ENCODE peak calls at places on chromosomes 12 and 14, in nine cellular contexts. One of them, this sample, is unnamed.
A peak's percentile ranks its signal among the peaks of the same experiment; 100 is the strongest.

GRCh38 chr14:68941820-68942219 is 37.3 kb downstream of the ACTN1 start:
- DNase-seq in iris pigment epithelial cell: peak; percentile 95
- DNase-seq in AG10803: peak; percentile 96
- DNase-seq in activated T-cell treated with anti-CD3 and anti-CD28 coated beads for 48 hours: no peak
- DNase-seq in T-helper 9 cell: no peak
- DNase-seq in H54: peak; percentile 55
- DNase-seq in brain microvascular endothelial cell: peak; percentile 97
- DNase-seq in non-pigmented ciliary epithelial cell: peak; percentile 91
- DNase-seq in PC-3: peak; percentile 27
- DNase-seq in this sample: peak; percentile 38

GRCh38 chr12:109308534-109309440 is at the start of gene FOXN4:
- DNase-seq in AG10803: no peak
- DNase-seq in iris pigment epithelial cell: no peak
- DNase-seq in PC-3: no peak
- DNase-seq in brain microvascular endothelial cell: no peak
- DNase-seq in H54: no peak
- DNase-seq in non-pigmented ciliary epithelial cell: no peak
- DNase-seq in T-helper 9 cell: no peak
- DNase-seq in activated T-cell treated with anti-CD3 and anti-CD28 coated beads for 48 hours: no peak
- DNase-seq in this sample: no peak

GRCh38 chr14:34030864-34031263 is 80.0 kb upstream of the EGLN3 start:
- DNase-seq in brain microvascular endothelial cell: no peak
- DNase-seq in non-pigmented ciliary epithelial cell: peak; percentile 47
- DNase-seq in PC-3: no peak
- DNase-seq in H54: no peak
- DNase-seq in AG10803: peak; percentile 89
- DNase-seq in activated T-cell treated with anti-CD3 and anti-CD28 coated beads for 48 hours: no peak
- DNase-seq in iris pigment epithelial cell: peak; percentile 28
- DNase-seq in T-helper 9 cell: no peak
- DNase-seq in this sample: no peak

GRCh38 chr14:102824832-102825231 is 47.6 kb downstream of the TRAF3 start:
- DNase-seq in T-helper 9 cell: no peak
- DNase-seq in activated T-cell treated with anti-CD3 and anti-CD28 coated beads for 48 hours: no peak
- DNase-seq in brain microvascular endothelial cell: peak; percentile 22
- DNase-seq in PC-3: peak; percentile 85
- DNase-seq in H54: peak; percentile 48
- DNase-seq in iris pigment epithelial cell: peak; percentile 81
- DNase-seq in AG10803: peak; percentile 39
- DNase-seq in non-pigmented ciliary epithelial cell: peak; percentile 47
- DNase-seq in this sample: peak; percentile 90

GRCh38 chr14:69695664-69696527 is 71.0 kb upstream of the SRSF5 start:
- DNase-seq in brain microvascular endothelial cell: no peak
- DNase-seq in H54: no peak
- DNase-seq in non-pigmented ciliary epithelial cell: no peak
- DNase-seq in AG10803: peak; percentile 50
- DNase-seq in PC-3: no peak
- DNase-seq in activated T-cell treated with anti-CD3 and anti-CD28 coated beads for 48 hours: no peak
- DNase-seq in T-helper 9 cell: no peak
- DNase-seq in iris pigment epithelial cell: peak; percentile 80
- DNase-seq in this sample: peak; percentile 46

GRCh38 chr12:68122236-68122920 is 37.2 kb downstream of the IFNG start:
- DNase-seq in activated T-cell treated with anti-CD3 and anti-CD28 coated beads for 48 hours: no peak
- DNase-seq in non-pigmented ciliary epithelial cell: peak; percentile 32
- DNase-seq in T-helper 9 cell: no peak
- DNase-seq in H54: no peak
- DNase-seq in iris pigment epithelial cell: peak; percentile 56
- DNase-seq in brain microvascular endothelial cell: peak; percentile 32
- DNase-seq in AG10803: no peak
- DNase-seq in PC-3: no peak
- DNase-seq in this sample: no peak

GRCh38 chr14:102248121-102248520 is 56.8 kb downstream of the MOK start:
- DNase-seq in H54: no peak
- DNase-seq in iris pigment epithelial cell: no peak
- DNase-seq in brain microvascular endothelial cell: no peak
- DNase-seq in non-pigmented ciliary epithelial cell: no peak
- DNase-seq in T-helper 9 cell: no peak
- DNase-seq in PC-3: no peak
- DNase-seq in AG10803: no peak
- DNase-seq in activated T-cell treated with anti-CD3 and anti-CD28 coated beads for 48 hours: no peak
- DNase-seq in this sample: no peak

GRCh38 chr12:121708313-121709063 is 4.1 kb upstream of the TMEM120B start:
- DNase-seq in non-pigmented ciliary epithelial cell: no peak
- DNase-seq in iris pigment epithelial cell: no peak
- DNase-seq in brain microvascular endothelial cell: no peak
- DNase-seq in H54: no peak
- DNase-seq in T-helper 9 cell: no peak
- DNase-seq in PC-3: no peak
- DNase-seq in activated T-cell treated with anti-CD3 and anti-CD28 coated beads for 48 hours: no peak
- DNase-seq in AG10803: no peak
- DNase-seq in this sample: no peak

GRCh38 chr12:25107920-25108319 is 87.0 kb downstream of the DNAI7 start:
- DNase-seq in T-helper 9 cell: no peak
- DNase-seq in brain microvascular endothelial cell: no peak
- DNase-seq in PC-3: no peak
- DNase-seq in AG10803: no peak
- DNase-seq in H54: no peak
- DNase-seq in iris pigment epithelial cell: no peak
- DNase-seq in activated T-cell treated with anti-CD3 and anti-CD28 coated beads for 48 hours: no peak
- DNase-seq in non-pigmented ciliary epithelial cell: no peak
- DNase-seq in this sample: no peak

GRCh38 chr12:132208153-132208823 is 64.0 kb downstream of the NOC4L start:
- DNase-seq in non-pigmented ciliary epithelial cell: no peak
- DNase-seq in PC-3: no peak
- DNase-seq in iris pigment epithelial cell: no peak
- DNase-seq in H54: no peak
- DNase-seq in AG10803: no peak
- DNase-seq in T-helper 9 cell: no peak
- DNase-seq in activated T-cell treated with anti-CD3 and anti-CD28 coated beads for 48 hours: no peak
- DNase-seq in brain microvascular endothelial cell: no peak
- DNase-seq in this sample: no peak

GRCh38 chr12:105330938-105331804 is 680 bp downstream of the C12orf75 start:
- DNase-seq in activated T-cell treated with anti-CD3 and anti-CD28 coated beads for 48 hours: peak; percentile 34
- DNase-seq in PC-3: peak; percentile 19
- DNase-seq in iris pigment epithelial cell: no peak
- DNase-seq in H54: no peak
- DNase-seq in non-pigmented ciliary epithelial cell: no peak
- DNase-seq in AG10803: no peak
- DNase-seq in brain microvascular endothelial cell: peak; percentile 16
- DNase-seq in T-helper 9 cell: peak; percentile 25
- DNase-seq in this sample: no peak

GRCh38 chr12:89345830-89346740 is 6.2 kb downstream of the DUSP6 start:
- DNase-seq in iris pigment epithelial cell: peak; percentile 86
- DNase-seq in H54: no peak
- DNase-seq in activated T-cell treated with anti-CD3 and anti-CD28 coated beads for 48 hours: no peak
- DNase-seq in T-helper 9 cell: no peak
- DNase-seq in PC-3: peak; percentile 77
- DNase-seq in non-pigmented ciliary epithelial cell: no peak
- DNase-seq in AG10803: peak; percentile 59
- DNase-seq in brain microvascular endothelial cell: peak; percentile 73
- DNase-seq in this sample: peak; percentile 63

GRCh38 chr14:64970041-64970440 is 2.1 kb downstream of the RAB15 start:
- DNase-seq in brain microvascular endothelial cell: no peak
- DNase-seq in non-pigmented ciliary epithelial cell: no peak
- DNase-seq in H54: no peak
- DNase-seq in PC-3: no peak
- DNase-seq in iris pigment epithelial cell: no peak
- DNase-seq in AG10803: no peak
- DNase-seq in T-helper 9 cell: no peak
- DNase-seq in activated T-cell treated with anti-CD3 and anti-CD28 coated beads for 48 hours: no peak
- DNase-seq in this sample: no peak

GRCh38 chr12:104154286-104154685 is 16.3 kb upstream of the NFYB start:
- DNase-seq in activated T-cell treated with anti-CD3 and anti-CD28 coated beads for 48 hours: no peak
- DNase-seq in H54: no peak
- DNase-seq in non-pigmented ciliary epithelial cell: no peak
- DNase-seq in PC-3: no peak
- DNase-seq in AG10803: no peak
- DNase-seq in T-helper 9 cell: no peak
- DNase-seq in brain microvascular endothelial cell: no peak
- DNase-seq in iris pigment epithelial cell: no peak
- DNase-seq in this sample: no peak

GRCh38 chr12:16788888-16789790 is 183.2 kb upstream of the LMO3 start:
- DNase-seq in H54: no peak
- DNase-seq in activated T-cell treated with anti-CD3 and anti-CD28 coated beads for 48 hours: no peak
- DNase-seq in iris pigment epithelial cell: no peak
- DNase-seq in T-helper 9 cell: no peak
- DNase-seq in AG10803: no peak
- DNase-seq in brain microvascular endothelial cell: no peak
- DNase-seq in PC-3: no peak
- DNase-seq in non-pigmented ciliary epithelial cell: no peak
- DNase-seq in this sample: no peak

GRCh38 chr12:111585619-111586135 is 13.4 kb downstream of the ATXN2 start:
- DNase-seq in AG10803: no peak
- DNase-seq in PC-3: no peak
- DNase-seq in H54: no peak
- DNase-seq in T-helper 9 cell: no peak
- DNase-seq in iris pigment epithelial cell: no peak
- DNase-seq in activated T-cell treated with anti-CD3 and anti-CD28 coated beads for 48 hours: no peak
- DNase-seq in non-pigmented ciliary epithelial cell: no peak
- DNase-seq in brain microvascular endothelial cell: no peak
- DNase-seq in this sample: no peak

GRCh38 chr14:93712838-93713724 is 75.2 kb downstream of the PRIMA1 start:
- DNase-seq in AG10803: peak; percentile 2
- DNase-seq in T-helper 9 cell: no peak
- DNase-seq in non-pigmented ciliary epithelial cell: no peak
- DNase-seq in iris pigment epithelial cell: no peak
- DNase-seq in activated T-cell treated with anti-CD3 and anti-CD28 coated beads for 48 hours: no peak
- DNase-seq in brain microvascular endothelial cell: no peak
- DNase-seq in PC-3: peak; percentile 30
- DNase-seq in H54: no peak
- DNase-seq in this sample: no peak

GRCh38 chr12:51188359-51189051 is 15.6 kb upstream of the TFCP2 start:
- DNase-seq in H54: no peak
- DNase-seq in brain microvascular endothelial cell: no peak
- DNase-seq in PC-3: no peak
- DNase-seq in non-pigmented ciliary epithelial cell: no peak
- DNase-seq in T-helper 9 cell: no peak
- DNase-seq in activated T-cell treated with anti-CD3 and anti-CD28 coated beads for 48 hours: no peak
- DNase-seq in AG10803: no peak
- DNase-seq in iris pigment epithelial cell: no peak
- DNase-seq in this sample: no peak

GRCh38 chr14:78153069-78153351 is 17.2 kb upstream of the NRXN3 start:
- DNase-seq in non-pigmented ciliary epithelial cell: no peak
- DNase-seq in brain microvascular endothelial cell: no peak
- DNase-seq in iris pigment epithelial cell: peak; percentile 49
- DNase-seq in AG10803: no peak
- DNase-seq in activated T-cell treated with anti-CD3 and anti-CD28 coated beads for 48 hours: no peak
- DNase-seq in H54: no peak
- DNase-seq in PC-3: peak; percentile 22
- DNase-seq in T-helper 9 cell: no peak
- DNase-seq in this sample: no peak

GRCh38 chr12:78951746-78952532 is 87.4 kb downstream of the SYT1 start:
- DNase-seq in iris pigment epithelial cell: peak; percentile 3
- DNase-seq in H54: no peak
- DNase-seq in activated T-cell treated with anti-CD3 and anti-CD28 coated beads for 48 hours: no peak
- DNase-seq in non-pigmented ciliary epithelial cell: no peak
- DNase-seq in PC-3: peak; percentile 8
- DNase-seq in T-helper 9 cell: no peak
- DNase-seq in AG10803: no peak
- DNase-seq in brain microvascular endothelial cell: no peak
- DNase-seq in this sample: no peak

GRCh38 chr14:95396221-95396620 is 76.5 kb upstream of the CLMN start:
- DNase-seq in activated T-cell treated with anti-CD3 and anti-CD28 coated beads for 48 hours: no peak
- DNase-seq in brain microvascular endothelial cell: no peak
- DNase-seq in H54: no peak
- DNase-seq in T-helper 9 cell: no peak
- DNase-seq in AG10803: no peak
- DNase-seq in PC-3: no peak
- DNase-seq in iris pigment epithelial cell: no peak
- DNase-seq in non-pigmented ciliary epithelial cell: no peak
- DNase-seq in this sample: no peak

GRCh38 chr14:48582938-48583337 is 907.5 kb upstream of the MDGA2 start:
- DNase-seq in AG10803: no peak
- DNase-seq in T-helper 9 cell: no peak
- DNase-seq in H54: no peak
- DNase-seq in non-pigmented ciliary epithelial cell: no peak
- DNase-seq in iris pigment epithelial cell: no peak
- DNase-seq in brain microvascular endothelial cell: no peak
- DNase-seq in PC-3: no peak
- DNase-seq in activated T-cell treated with anti-CD3 and anti-CD28 coated beads for 48 hours: no peak
- DNase-seq in this sample: no peak

GRCh38 chr14:104375551-104376201 is 203.9 kb upstream of the C14orf180 start:
- DNase-seq in H54: no peak
- DNase-seq in iris pigment epithelial cell: no peak
- DNase-seq in brain microvascular endothelial cell: no peak
- DNase-seq in non-pigmented ciliary epithelial cell: no peak
- DNase-seq in activated T-cell treated with anti-CD3 and anti-CD28 coated beads for 48 hours: no peak
- DNase-seq in T-helper 9 cell: no peak
- DNase-seq in AG10803: no peak
- DNase-seq in PC-3: no peak
- DNase-seq in this sample: no peak

GRCh38 chr12:54201001-54201794 is 12.4 kb upstream of the SMUG1 start:
- DNase-seq in AG10803: peak; percentile 79
- DNase-seq in activated T-cell treated with anti-CD3 and anti-CD28 coated beads for 48 hours: peak; percentile 61
- DNase-seq in brain microvascular endothelial cell: peak; percentile 58
- DNase-seq in iris pigment epithelial cell: peak; percentile 63
- DNase-seq in T-helper 9 cell: peak; percentile 62
- DNase-seq in PC-3: peak; percentile 77
- DNase-seq in H54: peak; percentile 73
- DNase-seq in non-pigmented ciliary epithelial cell: no peak
- DNase-seq in this sample: peak; percentile 67